ENCODE peak calls at places on chromosomes 6 and 20, in nine cellular contexts. P is DMS153; U is H1; T is GM12892; I is activated effector memory CD4-positive, alpha-beta T cell treated with anti-CD3 and anti-CD28 coated beads, Interleukin-2, amount 50 U/mL, for 16 hours; G is B cell; C is RCC 7860; J is ACHN; M is GM03348. H is an unnamed sample.

GRCh38 chr6:108194503-108194902 is 28.7 kb downstream of the NR2E1 start:
- DNase-seq in G (no peak), M (no peak), T (no peak), I (no peak), U (no peak), J (no peak), P (no peak), C (no peak), H (no peak)

GRCh38 chr6:43123691-43124314 is 47.3 kb upstream of the SRF start:
- DNase-seq in M (no peak), C (no peak), I (no peak), G (no peak), T (no peak), P (no peak), U (no peak), J (no peak), H (peak)

GRCh38 chr6:157715766-157716171 is 107.3 kb upstream of the SNX9 start:
- DNase-seq in P (no peak), M (peak), J (no peak), U (no peak), C (no peak), I (no peak), T (no peak), G (no peak), H (no peak)

GRCh38 chr6:47414517-47415167 is 62.9 kb upstream of the CD2AP start:
- DNase-seq in U (no peak), J (peak), G (no peak), T (no peak), M (peak), I (no peak), P (no peak), C (peak), H (no peak)

GRCh38 chr20:23255658-23256385 is 94.8 kb upstream of the NXT1 start:
- DNase-seq in U (peak), P (peak), I (no peak), G (no peak), J (no peak), M (peak), C (no peak), T (no peak), H (no peak)

GRCh38 chr20:44997171-44997570 is 30.9 kb downstream of the STK4 start:
- DNase-seq in C (no peak), P (no peak), U (no peak), I (no peak), M (no peak), T (no peak), G (no peak), J (no peak), H (no peak)

GRCh38 chr20:47863531-47863930 is 78.2 kb upstream of the SULF2 start:
- DNase-seq in G (no peak), T (no peak), C (no peak), M (no peak), U (no peak), J (no peak), P (no peak), I (no peak), H (no peak)

GRCh38 chr6:84284428-84285033 is 57.1 kb upstream of the CEP162 start:
- DNase-seq in J (peak), M (no peak), U (no peak), P (no peak), T (no peak), C (no peak), I (no peak), G (no peak), H (no peak)